ENCODE peak calls at places on chromosome 20, in six cellular contexts. One of them, this sample, is unnamed.

GRCh38 chr20:46720776-46721425 is 11.5 kb downstream of the SLC2A10 start:
- DNase-seq in H4: no peak
- DNase-seq in effector CD8-positive, alpha-beta T cell: no peak
- DNase-seq in myocyte: peak
- DNase-seq in naive thymus-derived CD8-positive, alpha-beta T cell: no peak
- DNase-seq in ureter: no peak
- DNase-seq in this sample: no peak

GRCh38 chr20:41336711-41337492 is 3.7 kb upstream of the LPIN3 start:
- DNase-seq in ureter: no peak
- DNase-seq in myocyte: no peak
- DNase-seq in H4: no peak
- DNase-seq in naive thymus-derived CD8-positive, alpha-beta T cell: no peak
- DNase-seq in effector CD8-positive, alpha-beta T cell: no peak
- DNase-seq in this sample: no peak

GRCh38 chr20:61649105-61649878 is 397.2 kb downstream of the CDH4 start:
- DNase-seq in effector CD8-positive, alpha-beta T cell: no peak
- DNase-seq in myocyte: no peak
- DNase-seq in ureter: no peak
- DNase-seq in H4: no peak
- DNase-seq in naive thymus-derived CD8-positive, alpha-beta T cell: no peak
- DNase-seq in this sample: no peak

GRCh38 chr20:44600758-44601562 is 18.6 kb downstream of the PKIG start:
- DNase-seq in effector CD8-positive, alpha-beta T cell: no peak
- DNase-seq in ureter: no peak
- DNase-seq in H4: no peak
- DNase-seq in naive thymus-derived CD8-positive, alpha-beta T cell: no peak
- DNase-seq in myocyte: peak
- DNase-seq in this sample: no peak

GRCh38 chr20:53995949-53996348 is 74.4 kb downstream of the BCAS1 start:
- DNase-seq in H4: no peak
- DNase-seq in naive thymus-derived CD8-positive, alpha-beta T cell: no peak
- DNase-seq in ureter: no peak
- DNase-seq in effector CD8-positive, alpha-beta T cell: no peak
- DNase-seq in myocyte: peak
- DNase-seq in this sample: no peak

GRCh38 chr20:62117658-62118057 is 4.6 kb upstream of the LSM14B start:
- DNase-seq in effector CD8-positive, alpha-beta T cell: peak
- DNase-seq in ureter: no peak
- DNase-seq in myocyte: no peak
- DNase-seq in naive thymus-derived CD8-positive, alpha-beta T cell: peak
- DNase-seq in H4: no peak
- DNase-seq in this sample: no peak

GRCh38 chr20:5991623-5992441 is 41.4 kb downstream of the MCM8 start:
- DNase-seq in H4: no peak
- DNase-seq in naive thymus-derived CD8-positive, alpha-beta T cell: no peak
- DNase-seq in myocyte: no peak
- DNase-seq in effector CD8-positive, alpha-beta T cell: no peak
- DNase-seq in ureter: no peak
- DNase-seq in this sample: no peak

GRCh38 chr20:4721719-4722118 is at the start of gene PRND:
- DNase-seq in myocyte: no peak
- DNase-seq in naive thymus-derived CD8-positive, alpha-beta T cell: no peak
- DNase-seq in ureter: no peak
- DNase-seq in H4: no peak
- DNase-seq in effector CD8-positive, alpha-beta T cell: no peak
- DNase-seq in this sample: no peak

GRCh38 chr20:37378420-37378784 is 32.5 kb downstream of the SRC start:
- DNase-seq in ureter: no peak
- DNase-seq in H4: no peak
- DNase-seq in myocyte: no peak
- DNase-seq in naive thymus-derived CD8-positive, alpha-beta T cell: no peak
- DNase-seq in effector CD8-positive, alpha-beta T cell: no peak
- DNase-seq in this sample: no peak

GRCh38 chr20:6863355-6863754 is 95.9 kb downstream of the BMP2 start:
- DNase-seq in H4: no peak
- DNase-seq in myocyte: no peak
- DNase-seq in ureter: no peak
- DNase-seq in effector CD8-positive, alpha-beta T cell: no peak
- DNase-seq in naive thymus-derived CD8-positive, alpha-beta T cell: no peak
- DNase-seq in this sample: no peak

GRCh38 chr20:18628330-18628941 is 40.6 kb downstream of the DTD1 start:
- DNase-seq in effector CD8-positive, alpha-beta T cell: no peak
- DNase-seq in myocyte: no peak
- DNase-seq in ureter: no peak
- DNase-seq in naive thymus-derived CD8-positive, alpha-beta T cell: no peak
- DNase-seq in H4: no peak
- DNase-seq in this sample: no peak

GRCh38 chr20:2816583-2817340 is 598 bp downstream of the TMEM239 start:
- DNase-seq in naive thymus-derived CD8-positive, alpha-beta T cell: no peak
- DNase-seq in ureter: peak
- DNase-seq in myocyte: no peak
- DNase-seq in H4: no peak
- DNase-seq in effector CD8-positive, alpha-beta T cell: no peak
- DNase-seq in this sample: peak

GRCh38 chr20:34331838-34332237 is 28.7 kb upstream of the AHCY start:
- DNase-seq in ureter: no peak
- DNase-seq in H4: no peak
- DNase-seq in effector CD8-positive, alpha-beta T cell: no peak
- DNase-seq in naive thymus-derived CD8-positive, alpha-beta T cell: no peak
- DNase-seq in myocyte: no peak
- DNase-seq in this sample: no peak

GRCh38 chr20:34415079-34415478 is 52.0 kb downstream of the ITCH start:
- DNase-seq in effector CD8-positive, alpha-beta T cell: no peak
- DNase-seq in myocyte: peak
- DNase-seq in ureter: no peak
- DNase-seq in naive thymus-derived CD8-positive, alpha-beta T cell: no peak
- DNase-seq in H4: no peak
- DNase-seq in this sample: no peak

GRCh38 chr20:64033981-64034493 is 1.9 kb upstream of the C20orf204 start:
- DNase-seq in H4: no peak
- DNase-seq in myocyte: peak
- DNase-seq in naive thymus-derived CD8-positive, alpha-beta T cell: no peak
- DNase-seq in ureter: no peak
- DNase-seq in effector CD8-positive, alpha-beta T cell: no peak
- DNase-seq in this sample: no peak

GRCh38 chr20:889932-890463 is 26.1 kb downstream of the ANGPT4 start:
- DNase-seq in naive thymus-derived CD8-positive, alpha-beta T cell: no peak
- DNase-seq in myocyte: no peak
- DNase-seq in H4: no peak
- DNase-seq in ureter: no peak
- DNase-seq in effector CD8-positive, alpha-beta T cell: no peak
- DNase-seq in this sample: no peak

GRCh38 chr20:45096781-45097180 is 4.1 kb downstream of the KCNS1 start:
- DNase-seq in naive thymus-derived CD8-positive, alpha-beta T cell: no peak
- DNase-seq in H4: no peak
- DNase-seq in effector CD8-positive, alpha-beta T cell: no peak
- DNase-seq in ureter: no peak
- DNase-seq in myocyte: no peak
- DNase-seq in this sample: no peak

GRCh38 chr20:32387262-32387661 is 29.1 kb downstream of the ASXL1 start:
- DNase-seq in H4: no peak
- DNase-seq in ureter: no peak
- DNase-seq in effector CD8-positive, alpha-beta T cell: no peak
- DNase-seq in naive thymus-derived CD8-positive, alpha-beta T cell: peak
- DNase-seq in myocyte: no peak
- DNase-seq in this sample: no peak

GRCh38 chr20:61328906-61329558 is 77.0 kb downstream of the CDH4 start:
- DNase-seq in naive thymus-derived CD8-positive, alpha-beta T cell: peak
- DNase-seq in myocyte: no peak
- DNase-seq in H4: peak
- DNase-seq in ureter: no peak
- DNase-seq in effector CD8-positive, alpha-beta T cell: no peak
- DNase-seq in this sample: no peak

GRCh38 chr20:19737025-19737424 is 21.0 kb upstream of the RIN2 start:
- DNase-seq in naive thymus-derived CD8-positive, alpha-beta T cell: no peak
- DNase-seq in myocyte: no peak
- DNase-seq in H4: no peak
- DNase-seq in ureter: no peak
- DNase-seq in effector CD8-positive, alpha-beta T cell: no peak
- DNase-seq in this sample: peak

GRCh38 chr20:49132995-49133451 is 55.1 kb downstream of the STAU1 start:
- DNase-seq in naive thymus-derived CD8-positive, alpha-beta T cell: no peak
- DNase-seq in myocyte: peak
- DNase-seq in H4: peak
- DNase-seq in ureter: no peak
- DNase-seq in effector CD8-positive, alpha-beta T cell: no peak
- DNase-seq in this sample: no peak

GRCh38 chr20:56518126-56518525 is 6.4 kb upstream of the FAM209A start:
- DNase-seq in myocyte: no peak
- DNase-seq in effector CD8-positive, alpha-beta T cell: no peak
- DNase-seq in naive thymus-derived CD8-positive, alpha-beta T cell: no peak
- DNase-seq in H4: no peak
- DNase-seq in ureter: no peak
- DNase-seq in this sample: no peak

GRCh38 chr20:62953839-62954703 is 1.6 kb downstream of the SLC17A9 start:
- DNase-seq in myocyte: peak
- DNase-seq in H4: no peak
- DNase-seq in effector CD8-positive, alpha-beta T cell: peak
- DNase-seq in naive thymus-derived CD8-positive, alpha-beta T cell: peak
- DNase-seq in ureter: peak
- DNase-seq in this sample: no peak

GRCh38 chr20:57669626-57670025 is 40.2 kb downstream of the PMEPA1 start:
- DNase-seq in naive thymus-derived CD8-positive, alpha-beta T cell: no peak
- DNase-seq in myocyte: no peak
- DNase-seq in effector CD8-positive, alpha-beta T cell: no peak
- DNase-seq in ureter: no peak
- DNase-seq in H4: no peak
- DNase-seq in this sample: no peak